ENCODE peak calls at places on chromosome 11, in six cellular contexts. Y is activated B cell treated with CpG ODN at 0.5 μM for 24 hours; V is MCF 10A; M is AG09309; J is CD8-positive, alpha-beta T cell; O is RWPE1. X is an unnamed sample.

GRCh38 chr11:129061466-129062194 is 119.0 kb upstream of the TP53AIP1 start:
- DNase-seq in Y (no peak), V (peak), M (no peak), J (no peak), O (peak), X (no peak)

GRCh38 chr11:41121600-41121999 is 337.9 kb downstream of the LRRC4C start:
- DNase-seq in Y (no peak), V (no peak), M (no peak), J (no peak), O (no peak), X (no peak)

GRCh38 chr11:71251159-71251721 is 1.1 kb downstream of the SHANK2 start:
- DNase-seq in Y (no peak), V (no peak), M (no peak), J (no peak), O (peak), X (no peak)

GRCh38 chr11:86232556-86232955 is 12.0 kb upstream of the EED start:
- DNase-seq in Y (no peak), V (no peak), M (no peak), J (no peak), O (no peak), X (no peak)

GRCh38 chr11:123187670-123188507 is 7.2 kb downstream of the CLMP start:
- DNase-seq in Y (no peak), V (no peak), M (no peak), J (no peak), O (no peak), X (no peak)

GRCh38 chr11:111422494-111423249 is 43.6 kb upstream of the POU2AF1 start:
- DNase-seq in Y (peak), V (peak), M (no peak), J (peak), O (no peak), X (no peak)

GRCh38 chr11:75413864-75414263 is 14.5 kb downstream of the RPS3 start:
- DNase-seq in Y (no peak), V (no peak), M (no peak), J (no peak), O (no peak), X (no peak)

GRCh38 chr11:85307381-85307780 is 319.8 kb downstream of the DLG2 start:
- DNase-seq in Y (no peak), V (no peak), M (no peak), J (no peak), O (no peak), X (no peak)

GRCh38 chr11:128884703-128885338 is 6.3 kb upstream of the KCNJ5 start:
- DNase-seq in Y (no peak), V (peak), M (peak), J (peak), O (peak), X (peak)

GRCh38 chr11:77113382-77114088 is 10.9 kb downstream of the OMP start:
- DNase-seq in Y (no peak), V (peak), M (no peak), J (peak), O (peak), X (no peak)

GRCh38 chr11:85922367-85922766 is 67.2 kb downstream of the CCDC83 start:
- DNase-seq in Y (no peak), V (no peak), M (no peak), J (no peak), O (no peak), X (no peak)

GRCh38 chr11:22792497-22792896 is 37.1 kb downstream of the SVIP start:
- DNase-seq in Y (no peak), V (peak), M (no peak), J (no peak), O (peak), X (no peak)

GRCh38 chr11:76632492-76632891 is 38.1 kb downstream of the LRRC32 start:
- DNase-seq in Y (no peak), V (no peak), M (no peak), J (no peak), O (no peak), X (no peak)

GRCh38 chr11:66685276-66686099 is 7.8 kb upstream of the RBM4B start:
- DNase-seq in Y (no peak), V (no peak), M (no peak), J (no peak), O (no peak), X (no peak)

GRCh38 chr11:128904872-128905344 is 13.8 kb downstream of the KCNJ5 start:
- DNase-seq in Y (no peak), V (peak), M (no peak), J (no peak), O (peak), X (no peak)

GRCh38 chr11:128512478-128513127 is 74.8 kb downstream of the ETS1 start:
- DNase-seq in Y (no peak), V (no peak), M (no peak), J (no peak), O (no peak), X (no peak)

GRCh38 chr11:33588056-33588455 is 112.6 kb downstream of the C11orf91 start:
- DNase-seq in Y (no peak), V (peak), M (no peak), J (no peak), O (no peak), X (no peak)

GRCh38 chr11:79152511-79152910 is 288.3 kb downstream of the TENM4 start:
- DNase-seq in Y (no peak), V (no peak), M (no peak), J (no peak), O (no peak), X (no peak)

GRCh38 chr11:74641289-74641688 is 48.9 kb downstream of the POLD3 start:
- DNase-seq in Y (no peak), V (no peak), M (no peak), J (no peak), O (no peak), X (no peak)

GRCh38 chr11:112564228-112564955 is 303.7 kb upstream of the PLET1 start:
- DNase-seq in Y (no peak), V (peak), M (no peak), J (no peak), O (peak), X (no peak)

GRCh38 chr11:115623021-115623451 is 118.8 kb upstream of the CADM1 start:
- DNase-seq in Y (no peak), V (peak), M (peak), J (no peak), O (peak), X (no peak)

GRCh38 chr11:1640076-1640946 is 10.7 kb downstream of the KRTAP5-5 start:
- DNase-seq in Y (no peak), V (peak), M (no peak), J (peak), O (peak), X (no peak)

GRCh38 chr11:17386331-17387084 is 2.0 kb downstream of the KCNJ11 start:
- DNase-seq in Y (no peak), V (peak), M (no peak), J (peak), O (peak), X (no peak)

GRCh38 chr11:36684840-36685800 is 87.1 kb upstream of the RAG2 start:
- DNase-seq in Y (no peak), V (no peak), M (no peak), J (peak), O (no peak), X (no peak)

GRCh38 chr11:31967404-31967950 is 123.4 kb upstream of the RCN1 start:
- DNase-seq in Y (no peak), V (no peak), M (no peak), J (no peak), O (no peak), X (no peak)

DNA sequence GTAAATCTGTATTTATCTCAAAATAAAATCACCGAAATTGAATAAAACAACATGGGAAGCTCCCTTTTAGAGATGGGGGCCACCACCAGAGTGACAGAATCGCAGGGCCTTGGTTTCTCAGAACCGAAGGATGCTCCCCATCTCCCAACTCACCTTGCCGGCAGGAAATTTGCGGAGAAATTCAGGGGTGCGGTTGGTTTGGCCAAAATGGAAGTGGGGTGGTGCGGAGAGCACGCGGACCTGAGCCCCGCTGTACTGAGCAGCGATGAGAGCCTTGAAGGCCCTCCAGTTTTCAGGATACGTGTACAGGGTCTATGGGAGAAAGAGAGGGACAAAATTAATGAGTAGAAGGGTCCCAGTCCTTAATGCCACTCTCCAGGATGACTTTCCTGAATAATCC is 1.3 kb downstream of the EEF1G start:
- DNase-seq in Y (no peak), V (no peak), M (no peak), J (no peak), O (no peak), X (no peak)
- TF ChIP-seq CTCF in Y (no peak), V (no peak), M (no peak), J (no peak), O (no peak), X (no peak)

DNA sequence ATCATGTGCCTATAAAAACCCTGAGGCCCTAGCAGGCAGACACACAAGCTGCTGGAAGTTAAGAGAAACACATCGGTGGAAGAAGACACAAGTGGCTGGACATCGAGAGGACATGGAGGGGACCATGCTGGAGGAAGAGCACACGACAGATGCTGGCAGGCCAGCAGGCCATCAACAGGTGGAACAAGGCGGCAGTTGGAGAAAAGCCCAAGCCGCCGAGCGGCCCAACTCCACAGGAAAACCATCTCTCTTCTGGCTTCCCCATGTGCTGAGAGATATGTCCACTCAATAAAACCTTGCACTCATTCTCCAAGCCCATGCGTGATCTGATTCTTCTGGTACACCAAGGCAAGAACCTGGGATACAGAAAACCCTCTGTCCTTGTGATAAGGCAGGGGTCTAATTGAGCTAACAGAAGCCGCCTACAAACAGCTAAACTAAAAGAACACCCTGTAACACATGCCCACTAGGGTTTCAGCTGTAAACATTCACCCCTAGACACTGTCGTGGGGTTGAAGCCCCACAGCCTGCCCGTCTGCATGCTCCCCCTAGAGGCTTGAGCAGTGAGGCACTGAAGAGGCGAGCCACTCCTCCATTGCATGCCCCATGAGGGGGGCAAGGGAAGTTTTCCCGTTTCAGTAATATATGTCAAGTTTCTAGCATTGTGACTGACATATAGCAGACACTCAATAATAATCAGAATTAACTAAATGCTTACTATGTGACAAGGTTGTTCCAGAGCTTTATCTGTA is 39.0 kb upstream of the MMP20 start:
- DNase-seq in Y (no peak), V (no peak), M (no peak), J (no peak), O (no peak), X (no peak)
- TF ChIP-seq CTCF in Y (no peak), V (no peak), M (peak), J (no peak), O (no peak), X (no peak)

GRCh38 chr11:8333431-8334401 is 70.0 kb upstream of the LMO1 start:
- DNase-seq in Y (no peak), V (peak), M (no peak), J (no peak), O (peak), X (no peak)
- TF ChIP-seq CTCF in Y (no peak), V (peak), M (no peak), J (no peak), O (no peak), X (no peak)

GRCh38 chr11:109035261-109035660 is 370.4 kb downstream of the DDX10 start:
- DNase-seq in Y (no peak), V (no peak), M (no peak), J (no peak), O (no peak), X (no peak)

GRCh38 chr11:109036011-109036410 is 371.1 kb downstream of the DDX10 start:
- DNase-seq in Y (no peak), V (no peak), M (no peak), J (no peak), O (no peak), X (no peak)

GRCh38 chr11:109029927-109030326 is 365.1 kb downstream of the DDX10 start:
- DNase-seq in Y (no peak), V (no peak), M (no peak), J (no peak), O (no peak), X (no peak)

GRCh38 chr11:109034341-109034696 is 369.4 kb downstream of the DDX10 start:
- DNase-seq in Y (no peak), V (no peak), M (no peak), J (no peak), O (no peak), X (no peak)

GRCh38 chr11:109033627-109034340 is 368.9 kb downstream of the DDX10 start:
- DNase-seq in Y (no peak), V (peak), M (peak), J (no peak), O (no peak), X (no peak)
- TF ChIP-seq CTCF in Y (no peak), V (no peak), M (no peak), J (no peak), O (no peak), X (no peak)

GRCh38 chr11:61657566-61657965 is 22.6 kb upstream of the DAGLA start:
- DNase-seq in Y (no peak), V (peak), M (no peak), J (no peak), O (no peak), X (no peak)
- TF ChIP-seq CTCF in Y (no peak), V (no peak), M (no peak), J (no peak), O (no peak), X (no peak)

GRCh38 chr11:124737638-124738293 is 2.0 kb upstream of the NRGN start:
- DNase-seq in Y (no peak), V (no peak), M (no peak), J (no peak), O (no peak), X (no peak)

GRCh38 chr11:124738713-124739478 is 846 bp upstream of the NRGN start:
- DNase-seq in Y (no peak), V (no peak), M (no peak), J (no peak), O (no peak), X (no peak)

GRCh38 chr11:124743050-124743449 is 3.3 kb downstream of the NRGN start:
- DNase-seq in Y (no peak), V (no peak), M (no peak), J (no peak), O (no peak), X (no peak)

GRCh38 chr11:124739479-124740276 is at the start of gene NRGN:
- DNase-seq in Y (peak), V (peak), M (no peak), J (peak), O (peak), X (peak)

GRCh38 chr11:124740277-124740882 is 638 bp downstream of the NRGN start:
- DNase-seq in Y (peak), V (peak), M (no peak), J (peak), O (no peak), X (peak)
- TF ChIP-seq CTCF in Y (no peak), V (peak), M (peak), J (peak), O (peak), X (peak)

GRCh38 chr11:120942701-120943100 is 81.2 kb upstream of the TBCEL start:
- DNase-seq in Y (no peak), V (no peak), M (no peak), J (no peak), O (no peak), X (no peak)

GRCh38 chr11:120941000-120941399 is 82.9 kb upstream of the TBCEL start:
- DNase-seq in Y (no peak), V (no peak), M (no peak), J (no peak), O (no peak), X (no peak)

GRCh38 chr11:120938255-120938654 is 85.6 kb upstream of the TBCEL start:
- DNase-seq in Y (no peak), V (no peak), M (no peak), J (no peak), O (no peak), X (no peak)

GRCh38 chr11:120937501-120937900 is 86.4 kb upstream of the TBCEL start:
- DNase-seq in Y (no peak), V (no peak), M (no peak), J (no peak), O (no peak), X (no peak)

DNA sequence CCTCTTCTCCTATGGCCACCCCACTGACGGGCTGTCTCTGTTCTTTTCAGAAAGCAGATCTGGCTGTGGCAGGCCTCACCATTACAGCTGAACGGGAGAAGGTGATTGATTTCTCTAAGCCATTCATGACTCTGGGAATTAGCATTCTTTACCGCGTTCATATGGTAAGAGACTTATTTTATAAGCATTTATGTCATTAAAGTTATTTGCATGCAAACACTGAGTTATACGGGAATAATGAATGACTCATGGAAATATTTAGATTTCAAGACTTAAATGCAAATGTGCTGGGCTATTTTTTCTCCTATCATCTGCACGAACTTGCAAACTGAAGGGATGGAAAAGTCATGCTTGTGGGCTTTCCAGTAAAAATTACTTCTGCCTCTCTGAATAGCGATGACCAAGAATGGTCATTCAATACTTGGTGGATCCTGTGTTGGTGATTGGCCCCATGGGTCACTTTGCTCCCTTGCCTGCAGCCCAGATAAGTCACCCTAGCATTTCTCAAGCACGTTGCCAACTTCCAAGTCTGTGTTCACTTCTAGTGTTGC is 83.5 kb upstream of the TBCEL start:
- DNase-seq in Y (no peak), V (no peak), M (no peak), J (no peak), O (no peak), X (no peak)
- TF ChIP-seq CTCF in Y (no peak), V (no peak), M (no peak), J (no peak), O (no peak), X (no peak)

DNA sequence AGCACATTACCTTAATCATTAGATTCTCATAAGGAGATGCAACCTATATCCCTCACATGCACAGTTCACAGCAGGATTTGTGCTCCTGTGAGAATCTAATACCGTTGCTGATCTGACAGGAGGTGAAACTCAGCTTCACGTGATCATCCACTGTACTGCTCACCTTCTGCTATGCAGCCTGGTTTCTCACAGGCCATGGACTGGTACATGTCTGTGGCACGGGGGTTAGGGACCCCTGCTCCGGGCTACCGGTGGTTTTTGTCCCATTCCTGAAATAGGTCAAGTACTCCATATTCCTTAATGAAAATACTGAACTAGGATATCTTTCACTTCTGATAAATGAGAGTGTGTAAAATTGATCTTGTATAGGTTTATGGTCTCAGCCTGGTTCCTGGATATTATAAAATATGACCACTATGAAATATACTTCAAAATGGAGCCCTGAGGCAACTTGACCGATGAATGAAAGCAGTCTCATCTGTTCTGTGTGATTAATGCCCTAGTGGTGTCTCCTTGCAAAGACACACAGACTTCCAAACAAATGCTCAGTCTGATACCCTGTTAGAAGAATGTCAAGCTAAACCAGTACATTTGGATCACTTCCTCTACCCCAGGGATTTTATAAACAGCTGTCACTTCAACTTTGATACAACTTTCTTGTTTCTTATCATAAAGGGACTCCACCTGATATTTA is 492.9 kb upstream of the ANO3 start:
- DNase-seq in Y (no peak), V (no peak), M (no peak), J (no peak), O (peak), X (no peak)
- TF ChIP-seq CTCF in Y (no peak), V (no peak), M (no peak), J (no peak), O (no peak), X (no peak)

X was measured in natural killer cell.